ENCODE peak calls at places on chromosomes 5 and 9, in eight cellular contexts. W is osteoblast; Y is thyroid gland; I is cardiac muscle cell; K is BJ; T is Peyer's patch; E is small intestine; D is effector memory CD4-positive, alpha-beta T cell. R is an unnamed sample.

GRCh38 chr5:42366051-42366450 is 57.2 kb upstream of the GHR start:
- DNase-seq in Y (no peak), T (no peak), E (no peak), I (no peak), K (no peak), W (no peak), D (no peak), R (no peak)

GRCh38 chr5:144467795-144468194 is 297.1 kb downstream of the KCTD16 start:
- DNase-seq in T (no peak), I (peak; percentile 55), D (no peak), E (peak; percentile 35), W (peak; percentile 77), K (no peak), Y (no peak), R (no peak)

GRCh38 chr5:1174122-1174936 is 27.1 kb upstream of the SLC6A19 start:
- DNase-seq in W (peak; percentile 99), T (peak; percentile 86), D (peak; percentile 12), E (peak; percentile 83), I (no peak), Y (peak; percentile 63), K (peak; percentile 25), R (no peak)

GRCh38 chr5:137190031-137190430 is 309.1 kb downstream of the SPOCK1 start:
- DNase-seq in K (peak; percentile 36), Y (no peak), E (no peak), T (no peak), D (no peak), I (no peak), W (no peak), R (no peak)

GRCh38 chr5:138096363-138096762 is 12.5 kb downstream of the WNT8A start:
- DNase-seq in E (no peak), T (no peak), Y (no peak), K (no peak), D (no peak), I (no peak), W (no peak), R (no peak)

GRCh38 chr9:107486674-107487520 is 2.7 kb downstream of the KLF4 start:
- DNase-seq in T (no peak), K (no peak), W (peak; percentile 79), E (no peak), D (no peak), Y (peak; percentile 5), I (no peak), R (no peak)

GRCh38 chr5:148569948-148570347 is 84.4 kb downstream of the HTR4 start:
- DNase-seq in K (no peak), E (peak; percentile 55), D (no peak), T (no peak), I (no peak), W (no peak), Y (no peak), R (no peak)

GRCh38 chr5:1386274-1386717 is 41.4 kb upstream of the CLPTM1L start:
- DNase-seq in D (peak; percentile 55), I (peak; percentile 61), W (peak; percentile 93), E (peak; percentile 54), Y (peak; percentile 93), T (peak; percentile 84), K (no peak), R (no peak)

GRCh38 chr9:110099236-110099741 is 108.7 kb downstream of the C9orf152 start:
- DNase-seq in I (no peak), K (peak; percentile 57), Y (no peak), D (no peak), W (peak; percentile 62), T (no peak), E (no peak), R (no peak)

GRCh38 chr9:22423566-22423965 is 23.1 kb upstream of the DMRTA1 start:
- DNase-seq in Y (no peak), D (no peak), W (no peak), I (no peak), T (no peak), E (no peak), K (no peak), R (no peak)
- H3K36me3 ChIP-seq in Y (no peaks in the 10 kb centered on the region), D (no peaks in the 10 kb centered on the region), W (no peaks in the 10 kb centered on the region), I (no peaks in the 10 kb centered on the region), T (no peaks in the 10 kb centered on the region), E (no peaks in the 10 kb centered on the region), K (no peaks in the 10 kb centered on the region), R (no peaks in the 10 kb centered on the region)

GRCh38 chr5:78265163-78265562 is 29.3 kb downstream of the AP3B1 start:
- DNase-seq in W (no peak), D (no peak), E (no peak), I (no peak), Y (no peak), T (no peak), K (no peak), R (no peak)
- H3K36me3 ChIP-seq in W (peaks cover 35% of the 10 kb centered on the region), D (peaks cover 6% of the 10 kb centered on the region), E (peaks cover 4% of the 10 kb centered on the region), I (peaks cover 10% of the 10 kb centered on the region), Y (no peaks in the 10 kb centered on the region), T (no peaks in the 10 kb centered on the region), K (no peaks in the 10 kb centered on the region), R (no peaks in the 10 kb centered on the region)

GRCh38 chr9:104885818-104886709 is 41.9 kb downstream of the ABCA1 start:
- DNase-seq in K (no peak), D (no peak), Y (no peak), E (no peak), I (no peak), T (no peak), W (no peak), R (no peak)
- H3K36me3 ChIP-seq in K (peaks cover 22% of the 10 kb centered on the region), D (no peaks in the 10 kb centered on the region), Y (peaks cover 13% of the 10 kb centered on the region), E (peaks cover 12% of the 10 kb centered on the region), I (peaks cover 15% of the 10 kb centered on the region), T (no peaks in the 10 kb centered on the region), W (no peaks in the 10 kb centered on the region), R (peaks cover 14% of the 10 kb centered on the region)

GRCh38 chr5:122805481-122805880 is 30.6 kb downstream of the SNX2 start:
- DNase-seq in T (no peak), W (no peak), Y (no peak), K (no peak), E (no peak), D (no peak), I (no peak), R (no peak)
- H3K36me3 ChIP-seq in T (no peaks in the 10 kb centered on the region), W (peaks cover 17% of the 10 kb centered on the region), Y (peaks cover 3% of the 10 kb centered on the region), K (peaks cover 2% of the 10 kb centered on the region), E (peaks cover 10% of the 10 kb centered on the region), D (peaks cover 53% of the 10 kb centered on the region), I (peaks cover 33% of the 10 kb centered on the region), R (no peaks in the 10 kb centered on the region)

DNA sequence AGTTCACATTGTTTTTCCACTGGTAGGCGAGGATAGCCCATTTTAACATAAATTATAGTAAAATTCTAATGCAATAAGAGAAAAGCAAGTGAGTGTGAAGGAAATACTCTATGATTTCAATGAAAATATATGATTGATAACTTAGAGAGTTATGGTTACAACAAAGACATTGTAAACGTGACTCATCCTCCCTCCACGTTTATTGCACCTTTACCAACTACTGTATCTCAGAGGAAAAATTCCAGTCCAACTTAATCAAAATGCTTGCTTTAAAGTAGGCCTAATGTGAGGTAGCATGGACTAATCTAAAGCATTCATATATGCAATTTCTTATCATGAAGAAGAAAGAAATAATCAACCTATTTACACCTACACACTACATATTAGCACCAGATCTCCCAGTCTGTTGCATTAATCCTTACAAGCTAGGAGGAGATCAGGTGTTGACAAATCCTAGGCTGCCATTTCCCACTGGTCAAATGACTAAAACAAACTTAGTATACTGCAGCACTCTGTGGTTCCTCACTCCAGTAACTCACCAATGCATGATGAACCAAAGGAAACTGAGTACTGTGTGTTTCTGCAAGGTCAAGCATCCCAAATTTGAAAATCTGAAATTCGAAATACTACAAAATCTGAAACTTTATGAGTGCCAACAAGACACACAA is 41.7 kb downstream of the ECPAS start:
- DNase-seq in W (peak; percentile 25), K (no peak), T (no peak), D (no peak), Y (no peak), I (no peak), E (peak; percentile 59), R (no peak)
- H3K36me3 ChIP-seq in W (peaks cover 59% of the 10 kb centered on the region), K (peaks cover 7% of the 10 kb centered on the region), T (no peaks in the 10 kb centered on the region), D (peaks cover 25% of the 10 kb centered on the region), Y (peaks cover 11% of the 10 kb centered on the region), I (peaks cover 26% of the 10 kb centered on the region), E (peaks cover 7% of the 10 kb centered on the region), R (no peaks in the 10 kb centered on the region)

GRCh38 chr9:33943389-33943788 is 105.3 kb downstream of the UBAP2 start:
- DNase-seq in D (no peak), Y (no peak), E (no peak), W (no peak), T (no peak), K (no peak), I (no peak), R (no peak)
- H3K36me3 ChIP-seq in D (peaks cover 36% of the 10 kb centered on the region), Y (peaks cover 4% of the 10 kb centered on the region), E (peaks cover 17% of the 10 kb centered on the region), W (peaks cover 35% of the 10 kb centered on the region), T (no peaks in the 10 kb centered on the region), K (peaks cover 4% of the 10 kb centered on the region), I (peaks cover 33% of the 10 kb centered on the region), R (peaks cover 97% of the 10 kb centered on the region)

GRCh38 chr5:157492886-157493285 is 32.9 kb downstream of the NIPAL4 start:
- DNase-seq in K (no peak), Y (no peak), D (no peak), I (no peak), T (no peak), W (no peak), E (no peak), R (no peak)
- H3K36me3 ChIP-seq in K (peaks cover 31% of the 10 kb centered on the region), Y (no peaks in the 10 kb centered on the region), D (peaks cover 79% of the 10 kb centered on the region), I (no peaks in the 10 kb centered on the region), T (no peaks in the 10 kb centered on the region), W (peaks cover 18% of the 10 kb centered on the region), E (no peaks in the 10 kb centered on the region), R (no peaks in the 10 kb centered on the region)